ENCODE peak calls at places on chromosomes 6 and 20, in four cellular contexts. R, S, O and G are unnamed samples.

GRCh38 chr6:53956804-53957203 is 154.4 kb upstream of the MLIP start:
- DNase-seq in R (no peak), O (no peak), S (no peak), G (no peak)

GRCh38 chr6:125393449-125393858 is 91.7 kb upstream of the HDDC2 start:
- DNase-seq in R (peak), S (no peak), O (no peak), G (no peak)

GRCh38 chr6:154661751-154662150 is 71.5 kb upstream of the SCAF8 start:
- DNase-seq in S (no peak), R (peak), O (no peak), G (no peak)

GRCh38 chr20:12354725-12355124 is 437.0 kb downstream of the BTBD3 start:
- DNase-seq in S (no peak), R (no peak), O (no peak), G (no peak)

GRCh38 chr6:87341899-87342298 is 2.7 kb upstream of the C6orf163 start:
- DNase-seq in R (no peak), S (no peak), O (no peak), G (no peak)

GRCh38 chr6:41470341-41471063 is 75.7 kb upstream of the FOXP4 start:
- DNase-seq in S (no peak), R (peak), O (peak), G (peak)

GRCh38 chr20:46545077-46545826 is 5.2 kb downstream of the OCSTAMP start:
- DNase-seq in S (no peak), R (peak), O (no peak), G (no peak)

GRCh38 chr6:34362176-34362575 is 30.3 kb downstream of the NUDT3 start:
- DNase-seq in R (no peak), O (no peak), S (no peak), G (no peak)

GRCh38 chr20:43982886-43983285 is 68.2 kb downstream of the TOX2 start:
- DNase-seq in O (no peak), S (no peak), R (no peak), G (no peak)

GRCh38 chr6:112330071-112330876 is 16.9 kb upstream of the RFPL4B start:
- DNase-seq in S (no peak), R (no peak), O (no peak), G (no peak)

GRCh38 chr20:2103454-2104153 is 2.0 kb downstream of the STK35 start:
- DNase-seq in S (no peak), O (no peak), R (no peak), G (no peak)

GRCh38 chr20:37837934-37838333 is 65.0 kb upstream of the VSTM2L start:
- DNase-seq in S (no peak), O (no peak), R (no peak), G (no peak)

GRCh38 chr6:2504495-2505064 is 246.1 kb downstream of the MYLK4 start:
- DNase-seq in O (no peak), R (no peak), S (no peak), G (no peak)

GRCh38 chr6:2507638-2508037 is 243.1 kb downstream of the MYLK4 start:
- DNase-seq in R (no peak), O (no peak), S (no peak), G (no peak)

GRCh38 chr6:2507016-2507415 is 243.7 kb downstream of the MYLK4 start:
- DNase-seq in O (no peak), R (no peak), S (no peak), G (no peak)

GRCh38 chr6:2503816-2504494 is 246.8 kb downstream of the MYLK4 start:
- DNase-seq in O (no peak), S (no peak), R (peak), G (no peak)

GRCh38 chr6:2505624-2506023 is 245.1 kb downstream of the MYLK4 start:
- DNase-seq in O (no peak), S (no peak), R (no peak), G (no peak)
- TF ChIP-seq CTCF in O (no peak), S (no peak), R (peak), G (peak)

GRCh38 chr20:31936430-31936829 is 15.4 kb downstream of the PDRG1 start:
- DNase-seq in S (no peak), O (no peak), R (no peak), G (no peak)
- TF ChIP-seq CTCF in S (no peak), O (no peak), R (no peak), G (no peak)

GRCh38 chr6:92810913-92811312 is 608.4 kb downstream of the EPHA7 start:
- DNase-seq in R (peak), O (no peak), S (no peak), G (peak)
- TF ChIP-seq CTCF in R (peak), O (no peak), S (no peak), G (peak)

GRCh38 chr6:24495516-24495847 is 713 bp downstream of the ALDH5A1 start:
- DNase-seq in O (peak), R (peak), S (peak), G (peak)

GRCh38 chr6:24497254-24497989 is 2.7 kb downstream of the ALDH5A1 start:
- DNase-seq in R (no peak), S (no peak), O (no peak), G (no peak)

GRCh38 chr6:24492475-24492874 is 2.3 kb upstream of the ALDH5A1 start:
- DNase-seq in O (no peak), S (no peak), R (peak), G (no peak)

GRCh38 chr6:24493945-24494725 is 634 bp upstream of the ALDH5A1 start:
- DNase-seq in O (no peak), R (no peak), S (no peak), G (no peak)

GRCh38 chr6:24494726-24495515 is at the start of gene ALDH5A1:
- DNase-seq in O (peak), R (peak), S (peak), G (peak)
- TF ChIP-seq CTCF in O (no peak), R (peak), S (peak), G (peak)